ENCODE peak calls at places on chromosome 14, in eight cellular contexts. O, P, I, Y, D, T, Z and F are unnamed samples.
A peak's percentile ranks its signal among the peaks of the same experiment; 100 is the strongest.

GRCh38 chr14:28308727-28309126 is 457.9 kb upstream of the FOXG1 start:
- DNase-seq in O (peak; percentile 91), P (no peak), I (no peak), Y (no peak), D (peak; percentile 15), T (no peak), Z (peak; percentile 95), F (no peak)

GRCh38 chr14:39406560-39406959 is 25.7 kb downstream of the FBXO33 start:
- DNase-seq in O (no peak), P (no peak), I (no peak), Y (no peak), D (no peak), T (no peak), Z (no peak), F (no peak)

GRCh38 chr14:102479777-102480176 is 29.8 kb downstream of the ANKRD9 start:
- DNase-seq in O (no peak), P (no peak), I (no peak), Y (no peak), D (no peak), T (no peak), Z (no peak), F (no peak)

GRCh38 chr14:20350280-20350679 is 6.8 kb downstream of the PARP2 start:
- DNase-seq in O (no peak), P (no peak), I (no peak), Y (no peak), D (no peak), T (no peak), Z (peak; percentile 18), F (no peak)

GRCh38 chr14:35435177-35435576 is 30.6 kb upstream of the NFKBIA start:
- DNase-seq in O (peak; percentile 62), P (no peak), I (no peak), Y (no peak), D (no peak), T (no peak), Z (peak; percentile 47), F (no peak)

GRCh38 chr14:103869406-103870143 is 22.2 kb upstream of the PPP1R13B start:
- DNase-seq in O (no peak), P (no peak), I (no peak), Y (no peak), D (no peak), T (no peak), Z (no peak), F (no peak)

GRCh38 chr14:104749958-104750529 is 2.9 kb upstream of the SIVA1 start:
- DNase-seq in O (no peak), P (no peak), I (no peak), Y (no peak), D (no peak), T (no peak), Z (no peak), F (peak; percentile 36)

GRCh38 chr14:60965402-60965801 is 15.5 kb downstream of the TRMT5 start:
- DNase-seq in O (peak; percentile 35), P (no peak), I (no peak), Y (no peak), D (peak; percentile 94), T (no peak), Z (peak; percentile 91), F (peak; percentile 79)

GRCh38 chr14:70130498-70130897 is 58.3 kb downstream of the SLC8A3 start:
- DNase-seq in O (no peak), P (no peak), I (no peak), Y (no peak), D (no peak), T (no peak), Z (no peak), F (no peak)

GRCh38 chr14:36844443-36844842 is 182.8 kb downstream of the PAX9 start:
- DNase-seq in O (no peak), P (no peak), I (no peak), Y (no peak), D (no peak), T (no peak), Z (no peak), F (no peak)

GRCh38 chr14:81727243-81727642 is 193.6 kb upstream of the SEL1L start:
- DNase-seq in O (peak; percentile 54), P (no peak), I (no peak), Y (no peak), D (no peak), T (no peak), Z (peak; percentile 2), F (no peak)

GRCh38 chr14:69315302-69315701 is 55.3 kb downstream of the GALNT16 start:
- DNase-seq in O (peak; percentile 9), P (no peak), I (no peak), Y (no peak), D (no peak), T (no peak), Z (no peak), F (no peak)

GRCh38 chr14:51293926-51294290 is 53.9 kb downstream of the TMX1 start:
- DNase-seq in O (no peak), P (no peak), I (no peak), Y (no peak), D (no peak), T (no peak), Z (no peak), F (no peak)

GRCh38 chr14:102540310-102541028 is 30.9 kb upstream of the ANKRD9 start:
- DNase-seq in O (no peak), P (no peak), I (no peak), Y (no peak), D (peak; percentile 48), T (no peak), Z (peak; percentile 38), F (no peak)

GRCh38 chr14:101071493-101071891 is 168.0 kb upstream of the RTL1 start:
- DNase-seq in O (no peak), P (no peak), I (no peak), Y (no peak), D (no peak), T (no peak), Z (no peak), F (no peak)

GRCh38 chr14:104968541-104969401 is 9.4 kb downstream of the AHNAK2 start:
- DNase-seq in O (no peak), P (no peak), I (no peak), Y (no peak), D (no peak), T (no peak), Z (peak; percentile 23), F (no peak)

GRCh38 chr14:30214456-30215090 is 286.9 kb upstream of the PRKD1 start:
- DNase-seq in O (peak; percentile 52), P (no peak), I (no peak), Y (no peak), D (peak; percentile 89), T (no peak), Z (peak; percentile 83), F (peak; percentile 56)

GRCh38 chr14:81453166-81453766 is 53.1 kb upstream of the STON2 start:
- DNase-seq in O (peak; percentile 37), P (no peak), I (peak; percentile 31), Y (no peak), D (peak; percentile 70), T (peak; percentile 39), Z (peak; percentile 59), F (peak; percentile 30)

GRCh38 chr14:78983126-78983525 is 813.0 kb downstream of the NRXN3 start:
- DNase-seq in O (no peak), P (no peak), I (no peak), Y (no peak), D (peak; percentile 43), T (no peak), Z (peak; percentile 32), F (peak; percentile 9)

GRCh38 chr14:22427771-22428228 is 161.2 kb downstream of the DAD1 start:
- DNase-seq in O (no peak), P (no peak), I (no peak), Y (no peak), D (peak; percentile 88), T (no peak), Z (peak; percentile 80), F (peak; percentile 48)

GRCh38 chr14:99786423-99787051 is 6.7 kb upstream of the EML1 start:
- DNase-seq in O (no peak), P (no peak), I (no peak), Y (no peak), D (no peak), T (no peak), Z (no peak), F (no peak)

GRCh38 chr14:45798659-45799058 is 545.7 kb upstream of the MIS18BP1 start:
- DNase-seq in O (no peak), P (no peak), I (no peak), Y (no peak), D (no peak), T (no peak), Z (no peak), F (no peak)

GRCh38 chr14:97021001-97021400 is 223.8 kb downstream of the VRK1 start:
- DNase-seq in O (no peak), P (no peak), I (no peak), Y (no peak), D (no peak), T (no peak), Z (no peak), F (no peak)

GRCh38 chr14:100899841-100900771 is 3.4 kb downstream of the RTL1 start:
- DNase-seq in O (no peak), P (no peak), I (no peak), Y (no peak), D (no peak), T (no peak), Z (no peak), F (no peak)

GRCh38 chr14:79581912-79582576 is 629.3 kb downstream of the DIO2 start:
- DNase-seq in O (peak; percentile 65), P (no peak), I (no peak), Y (no peak), D (peak; percentile 32), T (no peak), Z (peak; percentile 57), F (no peak)

GRCh38 chr14:88470542-88471440 is 84.0 kb downstream of the PTPN21 start:
- DNase-seq in O (peak; percentile 11), P (no peak), I (no peak), Y (no peak), D (peak; percentile 17), T (no peak), Z (peak; percentile 54), F (peak; percentile 25)

GRCh38 chr14:101119830-101120571 is 216.5 kb upstream of the RTL1 start:
- DNase-seq in O (no peak), P (no peak), I (no peak), Y (no peak), D (no peak), T (no peak), Z (no peak), F (peak; percentile 2)

GRCh38 chr14:20614038-20614840 is 23.1 kb upstream of the RNASE12 start:
- DNase-seq in O (no peak), P (no peak), I (no peak), Y (no peak), D (no peak), T (no peak), Z (peak; percentile 55), F (no peak)